ENCODE peak calls at places on chromosomes 12 and 14, in seven cellular contexts. Q is AG04450; E is stimulated activated CD8-positive, alpha-beta memory T cell treated with anti-CD3 and anti-CD28 coated beads, Interleukin-15, amount 100 ng/mL, for 4 hours; X is stomach; A is H9; I is DND-41; R is activated naive CD4-positive, alpha-beta T cell. B is an unnamed sample.

GRCh38 chr14:91154851-91155625 is 41.2 kb downstream of the DGLUCY start:
- DNase-seq in Q (peak), E (peak), X (peak), A (no peak), I (peak), R (no peak), B (no peak)

GRCh38 chr14:30295980-30296379 is 263.0 kb upstream of the G2E3 start:
- DNase-seq in Q (no peak), E (no peak), X (no peak), A (no peak), I (no peak), R (no peak), B (no peak)

GRCh38 chr12:62660763-62661162 is 194.1 kb downstream of the MON2 start:
- DNase-seq in Q (no peak), E (no peak), X (no peak), A (no peak), I (no peak), R (no peak), B (no peak)

GRCh38 chr14:75242546-75243273 is 35.9 kb upstream of the FOS start:
- DNase-seq in Q (peak), E (no peak), X (no peak), A (no peak), I (peak), R (no peak), B (no peak)

GRCh38 chr14:74913986-74914573 is 9.0 kb downstream of the RPS6KL1 start:
- DNase-seq in Q (peak), E (no peak), X (peak), A (peak), I (no peak), R (no peak), B (no peak)

GRCh38 chr14:45716506-45716905 is 463.5 kb upstream of the MIS18BP1 start:
- DNase-seq in Q (no peak), E (no peak), X (no peak), A (peak), I (no peak), R (no peak), B (no peak)

GRCh38 chr14:71692496-71692895 is 239.7 kb upstream of the RGS6 start:
- DNase-seq in Q (no peak), E (no peak), X (no peak), A (no peak), I (no peak), R (no peak), B (no peak)

GRCh38 chr14:93029911-93030555 is 85.7 kb downstream of the ITPK1 start:
- DNase-seq in Q (no peak), E (no peak), X (no peak), A (no peak), I (no peak), R (no peak), B (no peak)

GRCh38 chr14:89855961-89856360 is 98.6 kb downstream of the EFCAB11 start:
- DNase-seq in Q (peak), E (no peak), X (no peak), A (no peak), I (no peak), R (no peak), B (no peak)

GRCh38 chr12:133129368-133130037 is 571 bp downstream of the ZNF891 start:
- DNase-seq in Q (no peak), E (no peak), X (no peak), A (no peak), I (peak), R (no peak), B (no peak)

GRCh38 chr12:4215862-4216541 is 57.6 kb upstream of the CCND2 start:
- DNase-seq in Q (no peak), E (no peak), X (no peak), A (no peak), I (no peak), R (no peak), B (peak)

GRCh38 chr14:88289214-88289613 is 33.9 kb downstream of the KCNK10 start:
- DNase-seq in Q (no peak), E (no peak), X (no peak), A (no peak), I (no peak), R (no peak), B (no peak)

GRCh38 chr14:89146291-89146690 is 270.7 kb downstream of the FOXN3 start:
- DNase-seq in Q (no peak), E (no peak), X (no peak), A (no peak), I (no peak), R (no peak), B (no peak)

GRCh38 chr12:127363392-127363791 is 903.6 kb upstream of the TMEM132C start:
- DNase-seq in Q (no peak), E (no peak), X (no peak), A (peak), I (no peak), R (no peak), B (no peak)

GRCh38 chr12:47770086-47770726 is 2.8 kb upstream of the SLC48A1 start:
- DNase-seq in Q (no peak), E (no peak), X (no peak), A (no peak), I (no peak), R (no peak), B (no peak)

GRCh38 chr12:13725049-13725448 is 256.4 kb downstream of the GRIN2B start:
- DNase-seq in Q (no peak), E (no peak), X (no peak), A (no peak), I (no peak), R (no peak), B (no peak)

GRCh38 chr12:124440841-124441381 is 126.5 kb downstream of the NCOR2 start:
- DNase-seq in Q (no peak), E (no peak), X (no peak), A (no peak), I (no peak), R (no peak), B (no peak)

GRCh38 chr14:54440037-54440436 is 1.1 kb downstream of the CNIH1 start:
- DNase-seq in Q (no peak), E (no peak), X (no peak), A (no peak), I (no peak), R (no peak), B (no peak)

GRCh38 chr14:91872517-91873470 is 5.5 kb upstream of the TC2N start:
- DNase-seq in Q (peak), E (no peak), X (peak), A (no peak), I (peak), R (no peak), B (no peak)

GRCh38 chr14:64867182-64867581 is 12.5 kb downstream of the SPTB start:
- DNase-seq in Q (no peak), E (no peak), X (no peak), A (no peak), I (no peak), R (no peak), B (no peak)

GRCh38 chr12:89216141-89216952 is 136.0 kb downstream of the DUSP6 start:
- DNase-seq in Q (no peak), E (no peak), X (no peak), A (no peak), I (no peak), R (no peak), B (no peak)

GRCh38 chr14:74483321-74483720 is 9.8 kb downstream of the NPC2 start:
- DNase-seq in Q (no peak), E (no peak), X (no peak), A (no peak), I (no peak), R (no peak), B (no peak)

GRCh38 chr14:73280903-73281302 is 43.6 kb downstream of the PAPLN start:
- DNase-seq in Q (no peak), E (no peak), X (no peak), A (no peak), I (no peak), R (no peak), B (no peak)

GRCh38 chr12:15599266-15600037 is 189.7 kb downstream of the EPS8 start:
- DNase-seq in Q (peak), E (no peak), X (no peak), A (no peak), I (no peak), R (no peak), B (no peak)

GRCh38 chr14:74792249-74793039 is 29.3 kb downstream of the YLPM1 start:
- DNase-seq in Q (no peak), E (no peak), X (no peak), A (no peak), I (no peak), R (no peak), B (no peak)

GRCh38 chr12:108193922-108194321 is 64.8 kb downstream of the WSCD2 start:
- DNase-seq in Q (no peak), E (no peak), X (no peak), A (no peak), I (peak), R (no peak), B (no peak)

GRCh38 chr12:69897744-69898143 is 72.7 kb downstream of the MYRFL start:
- DNase-seq in Q (peak), E (no peak), X (no peak), A (peak), I (no peak), R (no peak), B (no peak)

GRCh38 chr14:38469156-38469555 is 213.3 kb upstream of the CLEC14A start:
- DNase-seq in Q (peak), E (no peak), X (no peak), A (no peak), I (no peak), R (no peak), B (no peak)

GRCh38 chr12:56261503-56262230 is 3.5 kb upstream of the ANKRD52 start:
- DNase-seq in Q (no peak), E (no peak), X (no peak), A (no peak), I (no peak), R (no peak), B (no peak)

GRCh38 chr14:91373591-91374245 is 43.9 kb downstream of the CCDC88C start:
- DNase-seq in Q (no peak), E (peak), X (no peak), A (no peak), I (peak), R (no peak), B (no peak)

GRCh38 chr12:10716704-10717315 is 6.3 kb downstream of the YBX3 start:
- DNase-seq in Q (peak), E (no peak), X (peak), A (peak), I (no peak), R (no peak), B (peak)

GRCh38 chr14:50320279-50320678 is 8.2 kb downstream of the DMAC2L start:
- DNase-seq in Q (no peak), E (no peak), X (no peak), A (no peak), I (no peak), R (no peak), B (no peak)

GRCh38 chr12:45215419-45216296 is at the start of gene ANO6:
- DNase-seq in Q (peak), E (peak), X (peak), A (peak), I (peak), R (peak), B (peak)

GRCh38 chr12:98895086-98895651 is 250.1 kb downstream of the APAF1 start:
- DNase-seq in Q (no peak), E (no peak), X (no peak), A (peak), I (no peak), R (no peak), B (no peak)

GRCh38 chr12:9107542-9107873 is 8.2 kb downstream of the A2M start:
- DNase-seq in Q (no peak), E (no peak), X (no peak), A (no peak), I (no peak), R (no peak), B (no peak)

B was measured in osteocyte.